ENCODE peak calls at places on chromosome 18, in ten cellular contexts. One of them, this sample, is unnamed.
A peak's percentile ranks its signal among the peaks of the same experiment; 100 is the strongest.

GRCh38 chr18:79878741-79879358 is 72.6 kb downstream of the SLC66A2 start:
- DNase-seq in HFFc6: no peak
- DNase-seq in tibial nerve: no peak
- DNase-seq in HS-27A: no peak
- DNase-seq in nucleus accumbens: no peak
- DNase-seq in activated CD8-positive, alpha-beta memory T cell treated with anti-CD3 and anti-CD28 coated beads, Interleukin-2, amount 10 ng/mL, durations not matched to agents 7 days and 5 days: no peak
- DNase-seq in skeletal muscle cell: no peak
- DNase-seq in psoas muscle: no peak
- DNase-seq in HAP-1: no peak
- DNase-seq in fibroblast of villous mesenchyme: no peak
- DNase-seq in this sample: no peak

GRCh38 chr18:42412281-42412680 is 457.2 kb downstream of the PIK3C3 start:
- DNase-seq in skeletal muscle cell: no peak
- DNase-seq in HFFc6: no peak
- DNase-seq in nucleus accumbens: no peak
- DNase-seq in psoas muscle: no peak
- DNase-seq in activated CD8-positive, alpha-beta memory T cell treated with anti-CD3 and anti-CD28 coated beads, Interleukin-2, amount 10 ng/mL, durations not matched to agents 7 days and 5 days: no peak
- DNase-seq in HS-27A: no peak
- DNase-seq in tibial nerve: no peak
- DNase-seq in fibroblast of villous mesenchyme: no peak
- DNase-seq in HAP-1: no peak
- DNase-seq in this sample: no peak

GRCh38 chr18:24197412-24197811 is 58.5 kb downstream of the CABYR start:
- DNase-seq in skeletal muscle cell: no peak
- DNase-seq in activated CD8-positive, alpha-beta memory T cell treated with anti-CD3 and anti-CD28 coated beads, Interleukin-2, amount 10 ng/mL, durations not matched to agents 7 days and 5 days: no peak
- DNase-seq in HS-27A: no peak
- DNase-seq in HAP-1: no peak
- DNase-seq in psoas muscle: no peak
- DNase-seq in nucleus accumbens: no peak
- DNase-seq in HFFc6: no peak
- DNase-seq in fibroblast of villous mesenchyme: no peak
- DNase-seq in tibial nerve: no peak
- DNase-seq in this sample: no peak

GRCh38 chr18:49638209-49638785 is 76.4 kb downstream of the LIPG start:
- DNase-seq in psoas muscle: no peak
- DNase-seq in HAP-1: no peak
- DNase-seq in HS-27A: no peak
- DNase-seq in tibial nerve: no peak
- DNase-seq in nucleus accumbens: no peak
- DNase-seq in activated CD8-positive, alpha-beta memory T cell treated with anti-CD3 and anti-CD28 coated beads, Interleukin-2, amount 10 ng/mL, durations not matched to agents 7 days and 5 days: no peak
- DNase-seq in HFFc6: no peak
- DNase-seq in skeletal muscle cell: no peak
- DNase-seq in fibroblast of villous mesenchyme: no peak
- DNase-seq in this sample: no peak

GRCh38 chr18:76495435-76496199 is 575 bp upstream of the ZNF516 start:
- DNase-seq in fibroblast of villous mesenchyme: peak; percentile 45
- DNase-seq in skeletal muscle cell: no peak
- DNase-seq in activated CD8-positive, alpha-beta memory T cell treated with anti-CD3 and anti-CD28 coated beads, Interleukin-2, amount 10 ng/mL, durations not matched to agents 7 days and 5 days: no peak
- DNase-seq in psoas muscle: peak; percentile 57
- DNase-seq in HS-27A: no peak
- DNase-seq in HFFc6: peak; percentile 37
- DNase-seq in tibial nerve: no peak
- DNase-seq in HAP-1: peak; percentile 2
- DNase-seq in nucleus accumbens: no peak
- DNase-seq in this sample: peak; percentile 9

GRCh38 chr18:10907749-10908148 is 241.6 kb downstream of the PIEZO2 start:
- DNase-seq in HFFc6: no peak
- DNase-seq in HS-27A: no peak
- DNase-seq in psoas muscle: no peak
- DNase-seq in skeletal muscle cell: no peak
- DNase-seq in activated CD8-positive, alpha-beta memory T cell treated with anti-CD3 and anti-CD28 coated beads, Interleukin-2, amount 10 ng/mL, durations not matched to agents 7 days and 5 days: no peak
- DNase-seq in tibial nerve: no peak
- DNase-seq in fibroblast of villous mesenchyme: no peak
- DNase-seq in nucleus accumbens: no peak
- DNase-seq in HAP-1: no peak
- DNase-seq in this sample: no peak

GRCh38 chr18:78939105-78939504 is 40.5 kb upstream of the SALL3 start:
- DNase-seq in fibroblast of villous mesenchyme: no peak
- DNase-seq in skeletal muscle cell: no peak
- DNase-seq in tibial nerve: no peak
- DNase-seq in activated CD8-positive, alpha-beta memory T cell treated with anti-CD3 and anti-CD28 coated beads, Interleukin-2, amount 10 ng/mL, durations not matched to agents 7 days and 5 days: peak; percentile 69
- DNase-seq in HAP-1: no peak
- DNase-seq in HS-27A: no peak
- DNase-seq in nucleus accumbens: no peak
- DNase-seq in psoas muscle: no peak
- DNase-seq in HFFc6: no peak
- DNase-seq in this sample: no peak

GRCh38 chr18:44895176-44895798 is 214.6 kb downstream of the SETBP1 start:
- DNase-seq in skeletal muscle cell: no peak
- DNase-seq in tibial nerve: no peak
- DNase-seq in HFFc6: peak; percentile 41
- DNase-seq in fibroblast of villous mesenchyme: peak; percentile 76
- DNase-seq in HAP-1: peak; percentile 15
- DNase-seq in nucleus accumbens: no peak
- DNase-seq in HS-27A: no peak
- DNase-seq in activated CD8-positive, alpha-beta memory T cell treated with anti-CD3 and anti-CD28 coated beads, Interleukin-2, amount 10 ng/mL, durations not matched to agents 7 days and 5 days: peak; percentile 59
- DNase-seq in psoas muscle: peak; percentile 35
- DNase-seq in this sample: no peak

GRCh38 chr18:3466051-3466450 is 16.1 kb downstream of the TGIF1 start:
- DNase-seq in fibroblast of villous mesenchyme: peak; percentile 81
- DNase-seq in activated CD8-positive, alpha-beta memory T cell treated with anti-CD3 and anti-CD28 coated beads, Interleukin-2, amount 10 ng/mL, durations not matched to agents 7 days and 5 days: no peak
- DNase-seq in HAP-1: no peak
- DNase-seq in HS-27A: no peak
- DNase-seq in psoas muscle: no peak
- DNase-seq in nucleus accumbens: no peak
- DNase-seq in tibial nerve: no peak
- DNase-seq in skeletal muscle cell: no peak
- DNase-seq in HFFc6: peak; percentile 72
- DNase-seq in this sample: no peak

GRCh38 chr18:1578505-1578904 is 673.8 kb downstream of the ADCYAP1 start:
- DNase-seq in activated CD8-positive, alpha-beta memory T cell treated with anti-CD3 and anti-CD28 coated beads, Interleukin-2, amount 10 ng/mL, durations not matched to agents 7 days and 5 days: no peak
- DNase-seq in fibroblast of villous mesenchyme: no peak
- DNase-seq in HAP-1: no peak
- DNase-seq in skeletal muscle cell: no peak
- DNase-seq in psoas muscle: no peak
- DNase-seq in nucleus accumbens: no peak
- DNase-seq in HFFc6: no peak
- DNase-seq in tibial nerve: no peak
- DNase-seq in HS-27A: no peak
- DNase-seq in this sample: no peak

GRCh38 chr18:48797841-48798255 is 152.9 kb downstream of the SMAD7 start:
- DNase-seq in tibial nerve: no peak
- DNase-seq in HS-27A: no peak
- DNase-seq in HFFc6: no peak
- DNase-seq in skeletal muscle cell: no peak
- DNase-seq in psoas muscle: no peak
- DNase-seq in HAP-1: no peak
- DNase-seq in nucleus accumbens: no peak
- DNase-seq in fibroblast of villous mesenchyme: peak; percentile 19
- DNase-seq in activated CD8-positive, alpha-beta memory T cell treated with anti-CD3 and anti-CD28 coated beads, Interleukin-2, amount 10 ng/mL, durations not matched to agents 7 days and 5 days: no peak
- DNase-seq in this sample: no peak

GRCh38 chr18:69469444-69469919 is 68.8 kb downstream of the DOK6 start:
- DNase-seq in tibial nerve: no peak
- DNase-seq in HS-27A: peak; percentile 8
- DNase-seq in HFFc6: no peak
- DNase-seq in activated CD8-positive, alpha-beta memory T cell treated with anti-CD3 and anti-CD28 coated beads, Interleukin-2, amount 10 ng/mL, durations not matched to agents 7 days and 5 days: peak; percentile 54
- DNase-seq in HAP-1: no peak
- DNase-seq in psoas muscle: no peak
- DNase-seq in fibroblast of villous mesenchyme: peak; percentile 16
- DNase-seq in skeletal muscle cell: no peak
- DNase-seq in nucleus accumbens: no peak
- DNase-seq in this sample: peak; percentile 12

GRCh38 chr18:68083131-68083530 is 566.6 kb upstream of the DSEL start:
- DNase-seq in tibial nerve: no peak
- DNase-seq in activated CD8-positive, alpha-beta memory T cell treated with anti-CD3 and anti-CD28 coated beads, Interleukin-2, amount 10 ng/mL, durations not matched to agents 7 days and 5 days: no peak
- DNase-seq in nucleus accumbens: no peak
- DNase-seq in fibroblast of villous mesenchyme: peak; percentile 38
- DNase-seq in skeletal muscle cell: peak; percentile 40
- DNase-seq in HS-27A: no peak
- DNase-seq in HFFc6: peak; percentile 4
- DNase-seq in psoas muscle: no peak
- DNase-seq in HAP-1: no peak
- DNase-seq in this sample: no peak

GRCh38 chr18:61554946-61555361 is 221.7 kb downstream of the CDH20 start:
- DNase-seq in HS-27A: no peak
- DNase-seq in skeletal muscle cell: no peak
- DNase-seq in HAP-1: no peak
- DNase-seq in activated CD8-positive, alpha-beta memory T cell treated with anti-CD3 and anti-CD28 coated beads, Interleukin-2, amount 10 ng/mL, durations not matched to agents 7 days and 5 days: no peak
- DNase-seq in nucleus accumbens: no peak
- DNase-seq in psoas muscle: no peak
- DNase-seq in fibroblast of villous mesenchyme: no peak
- DNase-seq in HFFc6: no peak
- DNase-seq in tibial nerve: no peak
- DNase-seq in this sample: no peak

This sample was measured in LoVo.